ENCODE peak calls at places on chromosomes 1 and 21, in eight cellular contexts. M, S, A, I, V, U, N and L are unnamed samples.
A peak's percentile ranks its signal among the peaks of the same experiment; 100 is the strongest.

GRCh38 chr1:5648410-5649165 is 343.6 kb downstream of the NPHP4 start:
- DNase-seq in V (no peak), M (no peak), A (no peak), U (no peak), S (no peak), I (no peak), N (no peak), L (no peak)

GRCh38 chr1:211258310-211258755 is 833 bp upstream of the RCOR3 start:
- DNase-seq in A (peak; percentile 82), S (peak; percentile 54), I (peak; percentile 63), V (peak; percentile 72), M (peak; percentile 89), N (peak; percentile 39), U (peak; percentile 70), L (peak; percentile 40)

GRCh38 chr1:18059206-18059605 is 48.4 kb upstream of the IGSF21 start:
- DNase-seq in U (no peak), S (no peak), N (no peak), A (no peak), M (no peak), V (no peak), I (no peak), L (no peak)

GRCh38 chr1:53617382-53618217 is 121.4 kb downstream of the GLIS1 start:
- DNase-seq in S (no peak), A (peak; percentile 60), M (no peak), N (no peak), V (no peak), U (no peak), I (no peak), L (no peak)

GRCh38 chr1:106817626-106818025 is 238.8 kb upstream of the PRMT6 start:
- DNase-seq in S (no peak), I (no peak), M (no peak), N (no peak), A (no peak), U (no peak), V (no peak), L (no peak)

GRCh38 chr1:209249280-209249670 is 334.2 kb upstream of the CAMK1G start:
- DNase-seq in N (no peak), U (no peak), S (no peak), A (no peak), V (no peak), I (no peak), M (no peak), L (no peak)

GRCh38 chr21:44867999-44868700 is 5.3 kb downstream of the PTTG1IP start:
- DNase-seq in U (no peak), S (peak; percentile 49), N (no peak), V (no peak), A (no peak), I (no peak), M (no peak), L (no peak)

GRCh38 chr21:45549670-45550463 is 7.6 kb upstream of the SLC19A1 start:
- DNase-seq in M (no peak), A (no peak), N (no peak), I (no peak), S (no peak), V (no peak), U (no peak), L (no peak)

GRCh38 chr1:52551476-52552235 is 1.2 kb downstream of the TUT4 start:
- DNase-seq in S (peak; percentile 37), A (peak; percentile 71), U (peak; percentile 23), N (no peak), V (no peak), M (no peak), I (peak; percentile 43), L (no peak)

GRCh38 chr1:32394890-32395415 is 712 bp upstream of the BSDC1 start:
- DNase-seq in I (no peak), U (no peak), N (no peak), M (no peak), V (no peak), S (no peak), A (no peak), L (no peak)

GRCh38 chr1:246058478-246058877 is 448.6 kb downstream of the SMYD3 start:
- DNase-seq in V (no peak), U (no peak), M (no peak), N (no peak), A (no peak), S (no peak), I (no peak), L (no peak)

GRCh38 chr1:193706763-193707162 is 520.4 kb upstream of the B3GALT2 start:
- DNase-seq in V (peak; percentile 50), I (no peak), U (no peak), N (no peak), S (no peak), M (no peak), A (no peak), L (no peak)

GRCh38 chr1:236033336-236033735 is 31.6 kb downstream of the NID1 start:
- DNase-seq in N (no peak), S (no peak), V (no peak), M (no peak), A (no peak), U (no peak), I (no peak), L (no peak)

GRCh38 chr1:94646151-94646643 is 104.6 kb upstream of the F3 start:
- DNase-seq in I (peak; percentile 73), U (no peak), V (no peak), A (peak; percentile 67), N (no peak), M (no peak), S (no peak), L (no peak)

GRCh38 chr21:45939521-45940045 is 42.0 kb upstream of the COL6A1 start:
- DNase-seq in U (no peak), N (no peak), V (no peak), I (no peak), M (no peak), A (no peak), S (no peak), L (no peak)

GRCh38 chr1:4614371-4615137 is 39.9 kb upstream of the AJAP1 start:
- DNase-seq in V (no peak), I (no peak), U (no peak), N (no peak), S (no peak), A (no peak), M (no peak), L (no peak)

GRCh38 chr1:11384170-11384554 is 94.8 kb upstream of the DISP3 start:
- DNase-seq in S (no peak), V (no peak), A (no peak), U (no peak), N (no peak), I (no peak), M (no peak), L (no peak)

GRCh38 chr1:234969011-234969441 is 159.6 kb downstream of the TOMM20 start:
- DNase-seq in M (no peak), U (no peak), I (no peak), V (no peak), S (no peak), N (no peak), A (no peak), L (no peak)

GRCh38 chr1:197557302-197557701 is 218.0 kb downstream of the DENND1B start:
- DNase-seq in A (peak; percentile 43), U (no peak), M (no peak), V (peak; percentile 37), N (no peak), S (no peak), I (peak; percentile 5), L (no peak)

GRCh38 chr1:107786214-107786842 is 178.7 kb downstream of the VAV3 start:
- DNase-seq in V (no peak), N (no peak), I (no peak), S (no peak), M (no peak), U (no peak), A (no peak), L (no peak)

GRCh38 chr1:29933110-29933509 is 696.8 kb downstream of the PTPRU start:
- DNase-seq in V (peak; percentile 13), S (no peak), N (no peak), M (no peak), I (no peak), U (no peak), A (no peak), L (no peak)

GRCh38 chr1:146007048-146007784 is 10.8 kb upstream of the TXNIP start:
- DNase-seq in M (peak; percentile 87), A (peak; percentile 92), N (peak; percentile 35), I (peak; percentile 68), U (peak; percentile 65), S (peak; percentile 63), V (peak; percentile 79), L (peak; percentile 21)

GRCh38 chr1:213050745-213051126 is 305 bp upstream of the RPS6KC1 start:
- DNase-seq in I (no peak), S (no peak), V (no peak), A (no peak), N (no peak), M (no peak), U (no peak), L (no peak)

GRCh38 chr1:56634981-56635380 is 10.1 kb upstream of the PRKAA2 start:
- DNase-seq in M (no peak), A (no peak), V (no peak), U (no peak), N (no peak), S (no peak), I (no peak), L (no peak)

GRCh38 chr1:210250998-210251679 is 18.5 kb downstream of the SERTAD4 start:
- DNase-seq in A (no peak), S (peak; percentile 10), I (no peak), M (peak; percentile 52), U (peak; percentile 67), N (peak; percentile 23), V (peak; percentile 33), L (no peak)

GRCh38 chr1:82179162-82179561 is 378.4 kb downstream of the ADGRL2 start:
- DNase-seq in S (no peak), U (no peak), N (no peak), M (no peak), V (no peak), A (peak; percentile 20), I (no peak), L (no peak)

GRCh38 chr1:153752072-153752471 is 23.1 kb upstream of the SLC27A3 start:
- DNase-seq in I (no peak), A (no peak), S (no peak), V (no peak), M (no peak), N (no peak), U (no peak), L (no peak)

GRCh38 chr1:95196017-95196416 is 38.0 kb upstream of the RWDD3 start:
- DNase-seq in S (no peak), N (no peak), I (no peak), M (no peak), V (no peak), U (no peak), A (no peak), L (no peak)

GRCh38 chr1:54105736-54106269 is 47.0 kb downstream of the CDCP2 start:
- DNase-seq in M (no peak), V (no peak), A (peak; percentile 25), U (no peak), S (no peak), I (no peak), N (no peak), L (no peak)

GRCh38 chr1:18234790-18235242 is 127.2 kb downstream of the IGSF21 start:
- DNase-seq in N (no peak), U (peak; percentile 72), A (peak; percentile 2), I (peak; percentile 18), S (no peak), M (peak; percentile 79), V (peak; percentile 63), L (no peak)

GRCh38 chr1:9766759-9767442 is 56.9 kb downstream of the CLSTN1 start:
- DNase-seq in M (no peak), I (peak; percentile 100), V (peak; percentile 81), A (peak; percentile 92), S (no peak), N (no peak), U (no peak), L (no peak)

GRCh38 chr1:243693764-243694163 is 156.3 kb downstream of the AKT3 start:
- DNase-seq in I (no peak), V (no peak), S (no peak), M (no peak), N (no peak), U (no peak), A (no peak), L (no peak)

GRCh38 chr1:227942716-227943261 is 4.9 kb downstream of the WNT9A start:
- DNase-seq in M (no peak), N (no peak), U (no peak), A (no peak), I (no peak), V (no peak), S (no peak), L (no peak)

GRCh38 chr1:21536223-21536622 is 27.0 kb downstream of the ALPL start:
- DNase-seq in A (peak; percentile 82), N (no peak), U (no peak), I (no peak), V (no peak), M (no peak), S (no peak), L (no peak)